ENCODE peak calls at places on chromosomes 3 and 15, in five cellular contexts. N, D, T, L and G are unnamed samples.
A peak's percentile ranks its signal among the peaks of the same experiment; 100 is the strongest.

GRCh38 chr3:160641675-160642330 is 35.2 kb upstream of the ARL14 start:
- DNase-seq in N (no peak), D (no peak), T (no peak), L (no peak), G (no peak)

GRCh38 chr3:138440137-138440536 is 5.7 kb downstream of the ESYT3 start:
- DNase-seq in N (no peak), D (peak; percentile 61), T (no peak), L (no peak), G (no peak)

GRCh38 chr3:41405466-41405865 is 206.2 kb downstream of the CTNNB1 start:
- DNase-seq in N (no peak), D (no peak), T (no peak), L (no peak), G (no peak)

GRCh38 chr15:68316061-68316804 is 38.7 kb downstream of the FEM1B start:
- DNase-seq in N (no peak), D (no peak), T (no peak), L (peak; percentile 31), G (peak; percentile 48)

GRCh38 chr15:45276851-45277250 is 24.8 kb downstream of the SLC28A2 start:
- DNase-seq in N (peak; percentile 58), D (no peak), T (no peak), L (no peak), G (no peak)

GRCh38 chr3:123331006-123331405 is 117.9 kb downstream of the ADCY5 start:
- DNase-seq in N (no peak), D (peak; percentile 61), T (no peak), L (no peak), G (peak; percentile 69)

GRCh38 chr3:51673181-51673801 is 2.2 kb downstream of the TEX264 start:
- DNase-seq in N (no peak), D (peak; percentile 3), T (no peak), L (no peak), G (no peak)

GRCh38 chr3:73055583-73056364 is 5.7 kb upstream of the EBLN2 start:
- DNase-seq in N (no peak), D (no peak), T (no peak), L (no peak), G (no peak)

GRCh38 chr3:171054921-171055320 is 28.4 kb upstream of the SLC2A2 start:
- DNase-seq in N (no peak), D (no peak), T (no peak), L (no peak), G (no peak)

GRCh38 chr15:92521624-92522008 is 127.9 kb downstream of the ST8SIA2 start:
- DNase-seq in N (peak; percentile 87), D (peak; percentile 65), T (peak; percentile 60), L (peak; percentile 52), G (no peak)

GRCh38 chr3:57179580-57180410 is 14.6 kb upstream of the IL17RD start:
- DNase-seq in N (peak; percentile 34), D (no peak), T (no peak), L (no peak), G (no peak)

GRCh38 chr15:65772909-65773308 is 19.2 kb downstream of the DENND4A start:
- DNase-seq in N (no peak), D (no peak), T (no peak), L (no peak), G (no peak)

GRCh38 chr3:10399634-10400033 is 78.7 kb upstream of the SEC13 start:
- DNase-seq in N (no peak), D (no peak), T (no peak), L (no peak), G (no peak)

GRCh38 chr3:195042741-195043611 is 228.0 kb downstream of the XXYLT1 start:
- DNase-seq in N (peak; percentile 8), D (no peak), T (no peak), L (no peak), G (no peak)

GRCh38 chr15:65525622-65526021 is 4.6 kb upstream of the HACD3 start:
- DNase-seq in N (no peak), D (peak; percentile 24), T (no peak), L (no peak), G (no peak)

GRCh38 chr15:66563126-66563525 is 2.7 kb downstream of the LCTL start:
- DNase-seq in N (no peak), D (no peak), T (no peak), L (no peak), G (no peak)

GRCh38 chr3:15164356-15164755 is 41.7 kb upstream of the CAPN7 start:
- DNase-seq in N (no peak), D (no peak), T (no peak), L (no peak), G (no peak)

GRCh38 chr3:8702560-8702959 is 31.0 kb upstream of the CAV3 start:
- DNase-seq in N (no peak), D (no peak), T (no peak), L (no peak), G (no peak)

GRCh38 chr3:133833267-133833666 is 27.7 kb downstream of the SRPRB start:
- DNase-seq in N (no peak), D (no peak), T (no peak), L (no peak), G (no peak)

GRCh38 chr3:105195260-105195659 is 171.4 kb upstream of the ALCAM start:
- DNase-seq in N (no peak), D (no peak), T (no peak), L (no peak), G (no peak)

GRCh38 chr3:146161725-146162047 is 702 bp upstream of the PLOD2 start:
- DNase-seq in N (peak; percentile 59), D (peak; percentile 33), T (no peak), L (no peak), G (no peak)

GRCh38 chr3:123353852-123354238 is 95.0 kb downstream of the ADCY5 start:
- DNase-seq in N (no peak), D (no peak), T (no peak), L (no peak), G (no peak)

GRCh38 chr15:25362545-25362944 is 76.3 kb downstream of the UBE3A start:
- DNase-seq in N (no peak), D (no peak), T (no peak), L (no peak), G (no peak)
- H3K4me3 ChIP-seq in N (no peak overlapping the region), D (no peak overlapping the region), T (no peak overlapping the region), L (no peak overlapping the region), G (no peak overlapping the region)

GRCh38 chr3:50655009-50655830 is 19.5 kb upstream of the DOCK3 start:
- DNase-seq in N (no peak), D (no peak), T (no peak), L (no peak), G (no peak)
- H3K4me1 ChIP-seq in N (no peaks in the 10 kb centered on the region), D (peaks cover 25% of the 10 kb centered on the region), T (peaks cover 5% of the 10 kb centered on the region), L (peaks cover 3% of the 10 kb centered on the region), G (no peaks in the 10 kb centered on the region)

DNA sequence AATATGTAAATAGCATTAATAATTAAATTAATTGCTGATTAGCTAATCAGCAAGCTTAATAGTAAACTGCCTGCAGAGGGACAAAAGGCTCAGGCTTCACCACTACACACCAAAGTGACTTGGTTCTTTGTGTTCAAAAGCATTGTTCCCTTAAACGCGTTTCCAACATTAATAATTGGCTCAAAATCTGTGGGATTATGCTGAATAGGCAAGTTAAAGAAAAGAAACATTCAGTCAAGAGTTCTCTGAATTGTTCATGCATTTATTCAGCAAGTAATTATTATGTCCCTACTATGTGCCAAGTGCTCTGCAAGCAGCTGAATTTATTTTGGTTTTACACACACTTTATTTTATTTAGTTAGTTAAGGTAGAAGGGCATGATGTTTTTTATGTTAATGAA is 558.5 kb upstream of the ARRDC4 start:
- DNase-seq in N (no peak), D (no peak), T (no peak), L (no peak), G (no peak)
- H3K9me3 ChIP-seq in N (no peaks in the 10 kb centered on the region), D (no peaks in the 10 kb centered on the region), T (no peaks in the 10 kb centered on the region), L (no peaks in the 10 kb centered on the region), G (no peaks in the 10 kb centered on the region)

DNA sequence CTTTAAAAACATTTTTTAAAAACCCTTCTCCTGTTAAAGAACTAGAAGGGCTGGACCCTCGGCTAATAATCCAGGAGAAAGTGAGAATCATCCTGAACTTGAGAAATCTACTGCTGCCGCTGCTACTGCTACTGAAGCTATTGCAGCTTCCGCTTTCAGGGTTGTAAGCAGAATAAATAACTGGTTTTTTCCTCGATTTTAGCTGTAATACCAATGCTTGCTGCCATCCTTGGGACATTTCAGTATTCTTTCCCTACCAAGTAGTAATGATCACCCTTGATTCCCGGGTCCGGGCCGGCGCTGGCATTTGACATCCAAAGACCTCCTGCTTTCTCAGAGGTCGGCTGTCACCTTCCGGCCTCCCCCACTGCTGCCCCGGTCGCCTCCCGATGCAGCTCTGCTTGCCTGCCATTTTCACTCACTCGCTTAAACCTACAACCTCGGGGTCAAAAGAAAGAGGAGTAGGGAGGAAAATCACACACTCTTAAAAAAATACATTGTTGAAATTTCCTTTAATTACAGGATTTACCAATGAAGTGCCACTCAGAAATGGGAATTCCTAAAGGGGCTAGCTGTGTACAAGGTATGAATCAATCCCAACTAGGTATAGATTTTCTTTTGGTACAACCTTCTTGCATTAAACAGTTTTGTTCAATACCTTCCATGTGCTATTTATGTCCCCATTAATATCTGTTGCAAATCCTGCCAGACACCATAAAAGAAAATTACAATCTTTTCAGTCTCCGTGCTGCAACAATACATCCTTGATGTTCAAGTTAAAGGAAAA is 715 bp upstream of the MECOM start:
- DNase-seq in N (no peak), D (no peak), T (no peak), L (no peak), G (no peak)
- H3K4me3 ChIP-seq in N (peak overlapping the region; percentile 64), D (peak overlapping the region; percentile 85), T (no peak overlapping the region), L (peak overlapping the region; percentile 43), G (peak overlapping the region; percentile 76)